ENCODE peak calls at places on chromosomes 4 and X, in ten cellular contexts. K, E, U, W, S, G, M, A, J and D are unnamed samples. For H3K4me1 and H3K27me3, the result is how much of the 10 kb centered on the place peaks cover.

GRCh38 chrX:155314260-155314659 is 20.2 kb downstream of the CLIC2 start:
- DNase-seq in K (no peak), E (no peak), U (no peak), W (no peak), S (no peak), G (no peak), M (no peak), A (no peak), J (no peak), D (no peak)

GRCh38 chrX:7927259-7928167 is at the start of gene PNPLA4:
- DNase-seq in K (peak), E (peak), U (peak), W (peak), S (peak), G (peak), M (peak), A (peak), J (peak), D (peak)

GRCh38 chr4:15754323-15754722 is 23.8 kb upstream of the CD38 start:
- DNase-seq in K (no peak), E (no peak), U (no peak), W (no peak), S (no peak), G (no peak), M (no peak), A (peak), J (no peak), D (no peak)

GRCh38 chr4:79823148-79823763 is 249.8 kb downstream of the ANTXR2 start:
- DNase-seq in K (no peak), E (no peak), U (no peak), W (no peak), S (no peak), G (no peak), M (no peak), A (no peak), J (no peak), D (no peak)

GRCh38 chrX:7110821-7111276 is 36.7 kb upstream of the STS start:
- DNase-seq in K (no peak), E (no peak), U (no peak), W (no peak), S (no peak), G (no peak), M (no peak), A (no peak), J (no peak), D (no peak)

GRCh38 chr4:76709454-76709853 is 188.5 kb downstream of the SOWAHB start:
- DNase-seq in K (no peak), E (no peak), U (no peak), W (no peak), S (no peak), G (peak), M (no peak), A (no peak), J (no peak), D (no peak)

GRCh38 chr4:115687356-115687755 is 573.9 kb upstream of the NDST4 start:
- DNase-seq in K (no peak), E (no peak), U (no peak), W (no peak), S (no peak), G (no peak), M (no peak), A (no peak), J (no peak), D (no peak)

GRCh38 chr4:46124773-46125172 is 919 bp upstream of the GABRG1 start:
- DNase-seq in K (peak), E (no peak), U (peak), W (no peak), S (no peak), G (peak), M (no peak), A (no peak), J (no peak), D (peak)

GRCh38 chrX:152428089-152428488 is 23.0 kb downstream of the GABRA3 start:
- DNase-seq in K (no peak), E (no peak), U (no peak), W (no peak), S (no peak), G (no peak), M (no peak), A (no peak), J (no peak), D (no peak)

GRCh38 chr4:173318648-173319211 is 15.4 kb downstream of the HMGB2 start:
- DNase-seq in K (no peak), E (no peak), U (no peak), W (no peak), S (no peak), G (no peak), M (no peak), A (peak), J (no peak), D (no peak)

GRCh38 chrX:105758784-105759183 is 63.6 kb upstream of the NRK start:
- DNase-seq in K (no peak), E (no peak), U (no peak), W (no peak), S (no peak), G (no peak), M (no peak), A (no peak), J (no peak), D (no peak)

GRCh38 chr4:89157488-89158024 is 46.2 kb downstream of the TIGD2 start:
- DNase-seq in K (no peak), E (no peak), U (no peak), W (no peak), S (no peak), G (no peak), M (no peak), A (no peak), J (no peak), D (no peak)

GRCh38 chrX:124421898-124422622 is 75.7 kb downstream of the SH2D1A start:
- DNase-seq in K (no peak), E (no peak), U (no peak), W (no peak), S (no peak), G (no peak), M (no peak), A (no peak), J (no peak), D (no peak)

GRCh38 chr4:43842594-43842993 is 606.0 kb downstream of the KCTD8 start:
- DNase-seq in K (no peak), E (no peak), U (no peak), W (no peak), S (no peak), G (no peak), M (no peak), A (no peak), J (no peak), D (no peak)

GRCh38 chr4:42519803-42520417 is 122.6 kb downstream of the SHISA3 start:
- DNase-seq in K (peak), E (peak), U (peak), W (no peak), S (no peak), G (peak), M (peak), A (peak), J (no peak), D (peak)

GRCh38 chrX:71106427-71106826 is at the start of gene CXorf65:
- DNase-seq in K (no peak), E (no peak), U (no peak), W (no peak), S (no peak), G (no peak), M (peak), A (no peak), J (no peak), D (no peak)

GRCh38 chrX:149540621-149541520 is at the start of gene EOLA1:
- DNase-seq in K (peak), E (peak), U (no peak), W (peak), S (peak), G (peak), M (peak), A (peak), J (peak), D (peak)

GRCh38 chr4:156941940-156942548 is 29.6 kb downstream of the PDGFC start:
- DNase-seq in K (no peak), E (no peak), U (peak), W (no peak), S (no peak), G (peak), M (no peak), A (peak), J (no peak), D (peak)

GRCh38 chr4:57053508-57053907 is 56.7 kb downstream of the IGFBP7 start:
- DNase-seq in K (no peak), E (no peak), U (no peak), W (no peak), S (no peak), G (no peak), M (no peak), A (peak), J (no peak), D (peak)

GRCh38 chr4:55547918-55548317 is 1.2 kb upstream of the CLOCK start:
- DNase-seq in K (no peak), E (no peak), U (no peak), W (no peak), S (no peak), G (no peak), M (no peak), A (no peak), J (no peak), D (no peak)

GRCh38 chr4:113823291-113823659 is 61.7 kb upstream of the CAMK2D start:
- DNase-seq in K (no peak), E (no peak), U (no peak), W (no peak), S (no peak), G (no peak), M (no peak), A (no peak), J (no peak), D (no peak)

GRCh38 chrX:78327370-78328048 is at the start of gene CYSLTR1:
- DNase-seq in K (no peak), E (peak), U (no peak), W (no peak), S (no peak), G (no peak), M (no peak), A (no peak), J (no peak), D (no peak)

GRCh38 chrX:132631579-132632232 is 142.9 kb upstream of the MBNL3 start:
- DNase-seq in K (no peak), E (no peak), U (no peak), W (no peak), S (no peak), G (no peak), M (peak), A (peak), J (no peak), D (no peak)

GRCh38 chr4:166318810-166319525 is 445.9 kb downstream of the TLL1 start:
- DNase-seq in K (no peak), E (no peak), U (no peak), W (no peak), S (no peak), G (no peak), M (no peak), A (no peak), J (no peak), D (no peak)

GRCh38 chr4:73589261-73589847 is 30.9 kb downstream of the RASSF6 start:
- DNase-seq in K (no peak), E (no peak), U (no peak), W (no peak), S (no peak), G (no peak), M (no peak), A (no peak), J (no peak), D (no peak)

GRCh38 chr4:40395166-40395900 is 60.2 kb downstream of the CHRNA9 start:
- DNase-seq in K (no peak), E (no peak), U (no peak), W (no peak), S (no peak), G (peak), M (no peak), A (no peak), J (no peak), D (peak)

GRCh38 chr4:99763635-99764101 is 53.0 kb upstream of the DAPP1 start:
- DNase-seq in K (no peak), E (no peak), U (peak), W (no peak), S (no peak), G (peak), M (no peak), A (peak), J (no peak), D (peak)

GRCh38 chr4:142088906-142089305 is 452.5 kb downstream of the IL15 start:
- DNase-seq in K (no peak), E (no peak), U (peak), W (no peak), S (no peak), G (no peak), M (no peak), A (no peak), J (no peak), D (no peak)

GRCh38 chr4:10456270-10457254 is 664 bp downstream of the ZNF518B start:
- DNase-seq in K (no peak), E (peak), U (peak), W (no peak), S (no peak), G (peak), M (peak), A (peak), J (no peak), D (peak)

GRCh38 chr4:75490155-75490554 is 24.0 kb downstream of the RCHY1 start:
- DNase-seq in K (no peak), E (no peak), U (no peak), W (no peak), S (no peak), G (no peak), M (no peak), A (peak), J (no peak), D (no peak)

GRCh38 chr4:53477038-53477565 is 99.7 kb downstream of the FIP1L1 start:
- DNase-seq in K (no peak), E (no peak), U (no peak), W (no peak), S (no peak), G (no peak), M (no peak), A (no peak), J (no peak), D (no peak)

GRCh38 chr4:53474178-53474577 is 96.7 kb downstream of the FIP1L1 start:
- DNase-seq in K (no peak), E (no peak), U (no peak), W (no peak), S (no peak), G (no peak), M (no peak), A (no peak), J (no peak), D (no peak)

GRCh38 chr4:53477666-53478065 is 100.2 kb downstream of the FIP1L1 start:
- DNase-seq in K (no peak), E (no peak), U (no peak), W (no peak), S (no peak), G (no peak), M (no peak), A (no peak), J (no peak), D (no peak)

GRCh38 chr4:53478671-53479456 is 101.4 kb downstream of the FIP1L1 start:
- DNase-seq in K (no peak), E (no peak), U (no peak), W (no peak), S (no peak), G (no peak), M (no peak), A (no peak), J (no peak), D (no peak)

GRCh38 chr4:53476232-53477037 is 99.0 kb downstream of the FIP1L1 start:
- DNase-seq in K (no peak), E (no peak), U (no peak), W (no peak), S (no peak), G (no peak), M (no peak), A (no peak), J (no peak), D (no peak)
- H3K4me1 ChIP-seq in K (under half), E (under half), U (under half), W (under half), S (under half), G (under half), M (under half), A (under half), J (under half), D (under half)

GRCh38 chr4:70996014-70996353 is 2.5 kb downstream of the DCK start:
- DNase-seq in K (no peak), E (no peak), U (no peak), W (no peak), S (no peak), G (no peak), M (no peak), A (no peak), J (no peak), D (no peak)
- TF ChIP-seq POLR2A in K (no peak), E (no peak), U (no peak), W (no peak), S (no peak), G (no peak), M (no peak), A (no peak), J (no peak), D (no peak)

GRCh38 chrX:65591206-65591605 is 56.6 kb upstream of the LAS1L start:
- DNase-seq in K (no peak), E (no peak), U (no peak), W (no peak), S (no peak), G (no peak), M (no peak), A (no peak), J (no peak), D (no peak)
- H3K27me3 ChIP-seq in K (under half), E (under half), U (under half), W (under half), S (under half), G (under half), M (under half), A (under half), J (under half), D (under half)

DNA sequence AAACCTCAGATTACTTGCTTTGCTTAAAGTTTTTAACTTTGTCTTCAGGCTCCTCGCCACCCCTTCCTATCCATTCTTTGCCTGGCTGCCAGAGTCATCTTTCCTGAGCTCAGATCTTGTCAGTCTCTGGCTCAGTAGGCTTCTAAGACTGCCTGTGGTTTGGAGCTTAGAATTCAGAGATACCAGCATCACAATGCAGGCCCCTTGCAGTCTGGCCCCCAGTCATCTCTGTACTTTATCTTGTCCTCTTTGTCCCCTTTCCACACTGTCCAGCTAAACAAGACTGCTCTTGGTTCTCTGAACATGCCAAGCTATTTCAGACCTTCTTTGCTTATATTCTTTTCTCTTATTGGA is 3.0 kb downstream of the KIAA0232 start:
- DNase-seq in K (no peak), E (peak), U (no peak), W (no peak), S (no peak), G (no peak), M (no peak), A (no peak), J (no peak), D (no peak)
- H3K4me1 ChIP-seq in K (under half), E (under half), U (under half), W (under half), S (under half), G (under half), M (under half), A (under half), J (half or more), D (under half)

DNA sequence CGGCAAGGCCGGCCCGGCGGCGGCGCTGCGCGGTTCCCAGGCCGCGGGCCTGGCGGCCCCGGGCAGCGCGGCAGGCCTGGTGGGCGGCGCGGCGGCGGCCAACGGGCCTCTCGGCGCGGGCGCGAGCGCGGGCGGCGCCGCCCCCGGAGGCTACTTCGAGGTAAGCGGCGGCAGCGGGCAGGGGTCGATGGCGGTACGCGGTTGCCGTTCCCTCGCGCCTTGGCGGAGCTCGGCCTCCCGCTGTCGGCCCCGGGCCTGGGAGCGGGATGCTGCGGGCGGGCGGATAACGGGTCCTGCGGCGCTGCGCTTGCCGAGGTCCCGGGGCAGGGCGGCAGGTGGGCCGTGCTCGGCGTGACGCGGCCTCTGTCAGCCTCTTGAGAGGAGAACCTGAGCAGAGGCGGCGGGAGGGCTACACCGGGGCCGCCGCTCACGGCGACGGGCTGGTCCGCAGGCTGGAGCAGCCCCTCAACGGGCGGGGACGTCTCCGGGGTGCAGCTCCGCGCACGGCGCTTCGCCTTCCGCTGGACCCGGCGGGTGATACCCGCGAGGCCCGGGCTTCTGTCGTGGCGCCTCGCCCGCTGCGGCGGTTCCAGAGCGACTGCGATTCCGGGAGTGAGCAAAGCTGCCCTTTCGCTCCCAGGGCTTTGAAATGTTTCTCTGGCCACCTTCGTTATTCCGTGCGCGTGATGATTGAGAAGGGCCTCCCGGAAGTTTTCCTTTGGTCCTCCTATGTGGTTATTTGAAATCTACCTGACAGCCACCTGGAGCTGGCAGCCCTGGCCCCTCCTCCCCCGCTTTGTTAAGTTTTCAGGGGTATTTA is 774 bp downstream of the FAM193A start:
- DNase-seq in K (no peak), E (peak), U (peak), W (peak), S (no peak), G (peak), M (peak), A (peak), J (no peak), D (peak)
- TF ChIP-seq POLR2A in K (no peak), E (peak), U (no peak), W (no peak), S (no peak), G (peak), M (no peak), A (peak), J (peak), D (peak)

DNA sequence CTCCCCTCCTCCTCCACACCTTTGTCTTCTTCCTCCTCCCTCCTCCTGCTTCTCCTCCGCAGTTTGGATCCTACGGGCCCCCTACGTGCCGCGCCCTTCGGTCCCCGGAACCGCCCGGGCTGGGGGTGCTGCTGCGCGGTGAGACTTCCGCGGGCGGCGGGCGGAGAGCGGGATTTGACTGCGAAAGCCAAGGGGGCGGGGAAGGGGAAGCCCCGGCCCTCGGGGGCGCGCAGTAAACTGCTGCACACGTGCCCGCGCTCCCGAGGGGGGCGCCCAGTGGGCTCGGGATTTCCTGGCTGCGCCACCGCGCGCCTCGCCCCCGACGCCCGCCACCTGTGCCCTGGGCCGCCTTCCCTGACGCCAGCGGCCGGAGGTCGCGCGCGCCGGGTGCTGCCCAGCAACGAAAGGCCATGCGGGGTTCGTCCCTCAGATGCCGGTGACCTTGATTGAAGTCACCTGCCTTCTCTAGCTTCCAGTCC is 3.3 kb upstream of the NKX3-2 start:
- DNase-seq in K (no peak), E (no peak), U (no peak), W (no peak), S (no peak), G (no peak), M (no peak), A (no peak), J (no peak), D (no peak)
- H3K27me3 ChIP-seq in K (half or more), E (half or more), U (under half), W (half or more), S (half or more), G (half or more), M (under half), A (half or more), J (under half), D (half or more)

GRCh38 chr4:81335221-81335912 is 120.3 kb upstream of the PRKG2 start:
- DNase-seq in K (no peak), E (no peak), U (no peak), W (no peak), S (no peak), G (no peak), M (no peak), A (no peak), J (no peak), D (no peak)

GRCh38 chr4:81343046-81343445 is 128.0 kb upstream of the PRKG2 start:
- DNase-seq in K (no peak), E (no peak), U (no peak), W (no peak), S (no peak), G (no peak), M (no peak), A (no peak), J (no peak), D (no peak)

GRCh38 chr4:81337211-81337610 is 122.2 kb upstream of the PRKG2 start:
- DNase-seq in K (no peak), E (no peak), U (no peak), W (no peak), S (no peak), G (no peak), M (no peak), A (no peak), J (no peak), D (no peak)
- H3K4me1 ChIP-seq in K (under half), E (under half), U (under half), W (under half), S (under half), G (under half), M (under half), A (under half), J (under half), D (under half)